ENCODE peak calls at places on chromosome 1, in seven cellular contexts. Y is GM12865, J is cardiac muscle cell, P is epithelial cell of proximal tubule, M is hepatocyte, A is fibroblast of the aortic adventitia, K is testis. C is an unnamed sample.

GRCh38 chr1:6447016-6447817 is 18.8 kb downstream of the TNFRSF25 start:
- DNase-seq in Y (no peak), J (peak; percentile 45), A (no peak), P (no peak), K (no peak), M (no peak), C (no peak)

GRCh38 chr1:215739028-215739427 is 171.9 kb downstream of the KCTD3 start:
- DNase-seq in K (no peak), A (no peak), M (no peak), Y (no peak), J (no peak), P (no peak), C (no peak)

GRCh38 chr1:110450928-110451327 is at the start of gene PROK1:
- DNase-seq in J (no peak), A (no peak), K (peak; percentile 33), Y (no peak), P (no peak), M (no peak), C (no peak)

GRCh38 chr1:68051475-68051874 is 1.0 kb upstream of the DIRAS3 start:
- DNase-seq in J (peak; percentile 78), Y (no peak), M (peak; percentile 77), K (peak; percentile 52), P (no peak), A (peak; percentile 66), C (peak; percentile 18)

GRCh38 chr1:54409156-54410142 is 3.3 kb upstream of the SSBP3 start:
- DNase-seq in A (no peak), K (no peak), Y (peak; percentile 78), P (no peak), M (no peak), J (no peak), C (no peak)

GRCh38 chr1:221669441-221669840 is 72.4 kb downstream of the DUSP10 start:
- DNase-seq in Y (peak; percentile 19), M (no peak), P (no peak), J (no peak), K (no peak), A (no peak), C (no peak)

GRCh38 chr1:109547412-109548320 is 749 bp upstream of the GNAI3 start:
- DNase-seq in A (peak; percentile 26), J (no peak), M (peak; percentile 47), Y (peak; percentile 44), P (no peak), K (peak; percentile 50), C (no peak)

GRCh38 chr1:38396606-38397005 is 350.0 kb upstream of the POU3F1 start:
- DNase-seq in A (no peak), J (no peak), Y (no peak), K (no peak), M (no peak), P (no peak), C (no peak)

GRCh38 chr1:172609528-172609927 is 49.4 kb upstream of the FASLG start:
- DNase-seq in J (peak; percentile 9), Y (peak; percentile 14), P (no peak), M (no peak), K (no peak), A (peak; percentile 35), C (no peak)

GRCh38 chr1:232891116-232891515 is 59.3 kb upstream of the NTPCR start:
- DNase-seq in A (peak; percentile 83), M (no peak), K (no peak), P (no peak), Y (no peak), J (no peak), C (peak; percentile 69)

GRCh38 chr1:30868833-30869435 is 39.6 kb downstream of the SDC3 start:
- DNase-seq in Y (peak; percentile 86), P (no peak), K (no peak), A (no peak), J (no peak), M (no peak), C (no peak)

GRCh38 chr1:61191140-61191720 is 108.9 kb downstream of the NFIA start:
- DNase-seq in A (no peak), Y (no peak), J (no peak), K (no peak), M (no peak), P (no peak), C (no peak)

GRCh38 chr1:61192666-61193325 is 110.4 kb downstream of the NFIA start:
- DNase-seq in M (no peak), Y (no peak), A (peak; percentile 94), J (no peak), K (no peak), P (no peak), C (no peak)

GRCh38 chr1:61193808-61194207 is 111.4 kb downstream of the NFIA start:
- DNase-seq in K (no peak), J (no peak), Y (no peak), P (no peak), A (no peak), M (no peak), C (no peak)

GRCh38 chr1:61187380-61188086 is 105.2 kb downstream of the NFIA start:
- DNase-seq in M (no peak), K (no peak), Y (no peak), J (no peak), A (no peak), P (no peak), C (no peak)

GRCh38 chr1:61190476-61191067 is 108.2 kb downstream of the NFIA start:
- DNase-seq in M (no peak), K (no peak), A (peak; percentile 73), J (no peak), P (no peak), Y (no peak), C (no peak)
- H3K4me3 ChIP-seq in M (no peak overlapping the region), K (no peak overlapping the region), A (no peak overlapping the region), J (no peak overlapping the region), P (no peak overlapping the region), Y (no peak overlapping the region), C (no peak overlapping the region)

GRCh38 chr1:234963180-234963903 is 165.3 kb downstream of the TOMM20 start:
- DNase-seq in Y (peak; percentile 98), K (peak; percentile 80), M (peak; percentile 73), A (peak; percentile 92), J (no peak), P (no peak), C (no peak)
- H3K4me3 ChIP-seq in Y (peak overlapping the region; percentile 42), K (peak overlapping the region; percentile 36), M (no peak overlapping the region), A (no peak overlapping the region), J (no peak overlapping the region), P (no peak overlapping the region), C (peak overlapping the region; percentile 11)

GRCh38 chr1:33257759-33258712 is 1.7 kb downstream of the ZNF362 start:
- DNase-seq in K (no peak), J (peak; percentile 35), M (peak; percentile 50), P (no peak), Y (no peak), A (peak; percentile 15), C (no peak)

GRCh38 chr1:33259879-33260278 is 3.6 kb downstream of the ZNF362 start:
- DNase-seq in K (no peak), M (no peak), J (no peak), P (no peak), Y (no peak), A (no peak), C (no peak)

GRCh38 chr1:33260435-33260980 is 4.2 kb downstream of the ZNF362 start:
- DNase-seq in P (no peak), A (no peak), Y (peak; percentile 44), M (no peak), K (no peak), J (no peak), C (no peak)

GRCh38 chr1:33257388-33257758 is 1.1 kb downstream of the ZNF362 start:
- DNase-seq in K (no peak), A (no peak), P (no peak), M (no peak), Y (no peak), J (no peak), C (no peak)

DNA sequence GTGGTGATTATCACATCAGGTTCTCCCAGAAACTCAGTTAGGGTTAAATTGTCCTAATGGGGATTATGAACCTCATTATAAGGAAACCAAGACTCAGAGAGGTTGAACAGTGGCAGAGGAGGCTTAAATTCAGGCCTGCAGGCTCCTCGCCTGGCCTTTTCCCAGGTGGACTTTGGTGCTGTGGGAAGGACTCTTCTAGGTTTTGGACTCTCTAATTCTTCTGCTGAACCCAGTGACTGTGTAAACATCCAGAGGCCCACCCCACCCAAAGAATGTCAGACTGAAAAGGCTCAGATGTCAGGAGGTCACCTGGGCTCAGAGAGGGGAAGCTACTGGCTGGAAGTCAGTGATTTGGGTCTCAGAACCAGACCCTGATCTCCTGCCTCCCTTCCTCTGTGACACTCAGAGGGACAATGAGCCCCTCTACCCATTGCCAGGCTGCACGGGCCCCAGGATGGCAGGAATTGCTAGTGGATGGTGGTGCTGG is 2.5 kb downstream of the ZNF362 start:
- DNase-seq in K (no peak), J (no peak), A (no peak), M (no peak), P (no peak), Y (no peak), C (no peak)
- H3K4me3 ChIP-seq in K (no peak overlapping the region), J (no peak overlapping the region), A (no peak overlapping the region), M (no peak overlapping the region), P (no peak overlapping the region), Y (no peak overlapping the region), C (no peak overlapping the region)

DNA sequence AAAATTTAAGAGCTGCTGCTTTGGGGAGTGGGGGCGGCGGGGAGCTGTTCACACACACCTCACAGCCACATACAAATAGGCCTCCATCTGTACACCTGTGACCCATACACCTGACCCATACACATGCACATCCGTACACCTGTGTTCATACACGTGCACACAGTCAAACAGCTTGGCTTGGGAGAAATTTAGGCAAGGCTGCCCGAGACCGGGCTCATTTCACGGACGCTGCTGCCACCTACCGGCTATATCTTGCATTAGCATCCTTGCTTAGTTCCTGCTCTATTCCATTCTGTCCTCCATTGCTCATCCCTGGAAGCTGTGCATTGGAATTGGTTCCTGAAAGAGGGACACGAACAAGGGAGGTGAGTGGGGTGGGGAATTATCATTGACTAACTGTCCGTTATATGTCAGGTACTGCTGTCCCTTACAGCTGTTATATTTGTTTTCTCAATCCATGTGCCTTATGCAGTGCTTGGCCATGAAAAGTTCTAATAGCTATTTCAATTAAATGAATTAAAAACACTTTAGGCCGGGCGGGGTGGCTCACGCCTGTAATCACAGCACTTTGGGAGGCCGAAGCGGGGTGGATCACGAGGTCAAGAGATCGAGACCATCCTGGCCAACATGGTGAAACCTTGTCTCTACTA is 37.1 kb upstream of the EPB41 start:
- DNase-seq in A (peak; percentile 77), P (no peak), M (peak; percentile 89), Y (peak; percentile 81), J (peak; percentile 84), K (peak; percentile 86), C (no peak)
- H3K4me3 ChIP-seq in A (no peak overlapping the region), P (no peak overlapping the region), M (no peak overlapping the region), Y (no peak overlapping the region), J (no peak overlapping the region), K (no peak overlapping the region), C (no peak overlapping the region)

GRCh38 chr1:157073944-157074685 is 25.5 kb downstream of the ETV3L start:
- DNase-seq in M (peak; percentile 81), K (peak; percentile 88), P (no peak), Y (peak; percentile 61), J (peak; percentile 74), A (peak; percentile 71), C (peak; percentile 10)
- H3K4me3 ChIP-seq in M (no peak overlapping the region), K (peak overlapping the region; percentile 36), P (no peak overlapping the region), Y (no peak overlapping the region), J (no peak overlapping the region), A (no peak overlapping the region), C (no peak overlapping the region)

DNA sequence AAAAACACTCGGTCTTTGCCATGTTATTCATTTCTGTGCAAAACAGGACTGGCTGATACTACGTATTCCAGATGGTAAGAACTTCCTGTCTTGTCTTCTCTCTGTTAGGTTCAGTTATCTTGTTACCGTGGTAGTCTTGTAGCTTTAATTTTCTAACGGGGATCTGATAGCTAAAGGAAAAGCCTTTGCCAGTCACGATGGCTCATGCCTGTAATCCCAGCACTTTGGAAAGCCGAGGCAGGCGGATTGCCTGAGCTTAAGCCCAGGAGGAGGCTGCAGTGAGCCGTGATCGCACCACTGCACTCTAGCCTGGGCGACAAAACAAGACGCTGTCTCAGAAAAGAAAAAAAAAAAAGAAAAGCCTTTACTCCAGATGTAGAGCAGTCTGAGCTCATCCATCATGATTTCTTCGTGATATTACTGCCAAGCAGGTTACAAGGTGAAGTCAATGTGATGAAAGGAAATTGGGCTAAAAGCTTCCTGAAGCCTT is 11.1 kb upstream of the MSTO1 start:
- DNase-seq in P (no peak), M (peak; percentile 39), J (peak; percentile 12), K (no peak), Y (no peak), A (peak; percentile 53), C (peak; percentile 2)
- H3K4me3 ChIP-seq in P (peak overlapping the region; percentile 10), M (no peak overlapping the region), J (no peak overlapping the region), K (no peak overlapping the region), Y (no peak overlapping the region), A (peak overlapping the region; percentile 18), C (no peak overlapping the region)